ENCODE peak calls at places on chromosome 16, in six cellular contexts. V is cardiac muscle cell; A is GM23338; T is colonic mucosa; L is CD8-positive, alpha-beta T cell; X is H1. U is an unnamed sample.

GRCh38 chr16:28865722-28866453 is 2.2 kb downstream of the SH2B1 start:
- DNase-seq in X (no peak), L (no peak), V (no peak), A (no peak), T (no peak), U (no peak)

GRCh38 chr16:17173134-17173729 is 297.5 kb downstream of the XYLT1 start:
- DNase-seq in X (no peak), L (no peak), V (no peak), T (peak; percentile 31), A (no peak), U (peak; percentile 70)

GRCh38 chr16:13298676-13299075 is 397.3 kb downstream of the SHISA9 start:
- DNase-seq in T (no peak), X (no peak), L (no peak), V (no peak), A (peak; percentile 30), U (no peak)

GRCh38 chr16:76947694-76948093 is 243.3 kb upstream of the MON1B start:
- DNase-seq in X (no peak), A (no peak), V (no peak), L (no peak), T (no peak), U (no peak)

GRCh38 chr16:89491238-89491869 is 993 bp upstream of the ANKRD11 start:
- DNase-seq in L (no peak), V (no peak), X (no peak), A (peak; percentile 76), T (no peak), U (no peak)

GRCh38 chr16:59773330-59773729 is 1039.2 kb upstream of the GOT2 start:
- DNase-seq in A (no peak), T (no peak), L (no peak), V (no peak), X (no peak), U (no peak)

GRCh38 chr16:83903739-83904138 is 4.8 kb downstream of the MLYCD start:
- DNase-seq in T (no peak), A (no peak), X (no peak), V (peak; percentile 59), L (no peak), U (peak; percentile 71)

GRCh38 chr16:68146583-68146982 is 61.4 kb downstream of the NFATC3 start:
- DNase-seq in L (no peak), T (no peak), V (peak; percentile 59), A (peak; percentile 12), X (no peak), U (no peak)

GRCh38 chr16:58428621-58429557 is 36.6 kb downstream of the GINS3 start:
- DNase-seq in V (no peak), L (no peak), X (no peak), A (no peak), T (no peak), U (no peak)

GRCh38 chr16:5006348-5007193 is 27.2 kb downstream of the NAGPA start:
- DNase-seq in V (no peak), T (no peak), L (no peak), X (no peak), A (no peak), U (no peak)

GRCh38 chr16:10867199-10867598 is 9.8 kb upstream of the CIITA start:
- DNase-seq in A (no peak), L (no peak), X (no peak), V (no peak), T (no peak), U (no peak)
- H3K4me1 ChIP-seq in A (peaks cover 4% of the 10 kb centered on the region), L (peaks cover 11% of the 10 kb centered on the region), X (no peaks in the 10 kb centered on the region), V (no peaks in the 10 kb centered on the region), T (peaks cover 10% of the 10 kb centered on the region), U (no peaks in the 10 kb centered on the region)

GRCh38 chr16:74999683-75000480 is 1.1 kb downstream of the ZNRF1 start:
- DNase-seq in X (no peak), L (peak; percentile 65), T (peak; percentile 69), A (peak; percentile 80), V (peak; percentile 26), U (peak; percentile 70)
- TF ChIP-seq CTCF in X (no peak), L (no peak), T (no peak), A (no peak), V (no peak), U (no peak)

DNA sequence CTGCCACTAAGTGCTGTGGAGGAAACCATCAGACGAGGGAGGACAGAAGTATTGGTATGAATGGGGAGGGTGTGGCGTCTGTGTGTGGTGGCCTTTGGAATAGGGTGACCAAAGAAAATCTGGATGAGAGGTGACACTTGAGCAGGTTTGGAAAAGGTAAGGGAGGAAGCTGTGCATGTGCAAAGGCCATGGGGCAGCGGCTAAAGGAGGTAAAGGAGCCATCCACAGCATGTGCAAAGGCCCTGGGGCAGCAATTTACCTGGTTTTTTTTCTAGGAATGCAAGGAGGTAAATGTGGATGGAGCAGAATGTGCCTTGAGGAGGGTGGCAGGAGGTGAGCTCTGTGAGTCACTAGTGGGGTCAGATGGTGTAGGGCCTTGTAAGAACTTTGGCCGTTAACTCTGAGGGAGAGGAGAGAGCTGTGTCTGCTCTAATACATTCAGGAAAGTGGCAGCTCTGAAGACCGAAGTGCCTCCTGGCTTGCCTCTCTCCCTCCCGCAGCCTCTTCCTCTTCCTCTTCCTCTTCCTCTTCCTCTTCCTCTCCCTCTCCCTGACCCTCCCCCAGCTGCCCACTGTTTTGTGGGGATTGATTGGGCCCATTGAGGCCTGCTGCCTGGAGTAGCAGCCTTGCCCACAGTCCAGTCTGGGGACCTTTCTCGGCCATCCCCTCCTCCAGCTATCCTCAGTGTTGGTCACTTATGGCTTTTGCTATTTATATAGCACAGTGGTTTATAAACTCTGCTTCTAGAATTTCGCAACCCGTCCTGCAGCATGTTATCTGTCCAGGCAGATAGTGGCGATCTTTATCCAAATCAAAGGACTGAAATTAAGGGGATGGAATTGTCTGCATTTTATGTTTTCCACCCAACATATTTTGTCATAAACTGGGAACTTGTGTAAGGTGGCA is 38.7 kb downstream of the CMIP start:
- DNase-seq in L (no peak), X (no peak), T (no peak), V (no peak), A (no peak), U (no peak)
- H3K4me1 ChIP-seq in L (peaks cover 42% of the 10 kb centered on the region), X (peaks cover 9% of the 10 kb centered on the region), T (no peaks in the 10 kb centered on the region), V (peaks cover 10% of the 10 kb centered on the region), A (peaks cover 17% of the 10 kb centered on the region), U (peaks cover 37% of the 10 kb centered on the region)

DNA sequence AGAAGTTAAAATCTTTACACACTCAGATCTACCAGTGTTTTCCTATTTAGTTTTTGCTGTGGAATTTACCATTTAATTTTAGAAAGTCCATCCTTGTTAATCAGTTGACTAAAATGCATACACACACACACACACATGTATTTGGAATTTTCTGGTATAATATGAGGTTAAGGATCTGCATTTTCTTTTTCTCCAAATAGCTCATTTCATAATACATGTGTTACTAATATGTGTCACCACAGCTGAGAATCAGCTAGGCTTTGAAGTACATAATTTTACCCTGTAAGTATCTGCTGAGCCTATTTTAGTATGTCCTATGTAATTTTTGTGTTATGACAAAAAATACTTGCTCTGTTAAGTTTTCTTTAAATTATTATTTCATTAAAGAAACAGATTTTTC is 143.2 kb downstream of the PHKB start:
- DNase-seq in T (no peak), X (no peak), L (no peak), A (no peak), V (no peak), U (no peak)
- TF ChIP-seq CTCF in T (no peak), X (no peak), L (no peak), A (no peak), V (no peak), U (no peak)

GRCh38 chr16:87369796-87370719 is 13.5 kb downstream of the FBXO31 start:
- DNase-seq in A (no peak), L (no peak), X (no peak), V (no peak), T (no peak), U (no peak)

GRCh38 chr16:87367556-87367955 is 16.0 kb downstream of the FBXO31 start:
- DNase-seq in X (no peak), L (no peak), A (no peak), T (no peak), V (no peak), U (no peak)

GRCh38 chr16:87368029-87368765 is 15.4 kb downstream of the FBXO31 start:
- DNase-seq in X (no peak), A (no peak), T (no peak), L (no peak), V (no peak), U (no peak)

GRCh38 chr16:87371261-87371866 is 12.2 kb downstream of the FBXO31 start:
- DNase-seq in V (no peak), A (no peak), L (no peak), T (no peak), X (no peak), U (no peak)

GRCh38 chr16:87369117-87369775 is 14.3 kb downstream of the FBXO31 start:
- DNase-seq in A (no peak), V (no peak), T (no peak), L (no peak), X (no peak), U (no peak)
- H3K4me1 ChIP-seq in A (no peaks in the 10 kb centered on the region), V (peaks cover 6% of the 10 kb centered on the region), T (peaks cover 25% of the 10 kb centered on the region), L (peaks cover 4% of the 10 kb centered on the region), X (no peaks in the 10 kb centered on the region), U (no peaks in the 10 kb centered on the region)

GRCh38 chr16:6957676-6958075 is 375.0 kb upstream of the RBFOX1 start:
- DNase-seq in X (no peak), T (no peak), A (no peak), V (peak; percentile 30), L (no peak), U (no peak)
- TF ChIP-seq CTCF in X (no peak), T (no peak), A (no peak), V (no peak), L (no peak), U (no peak)

DNA sequence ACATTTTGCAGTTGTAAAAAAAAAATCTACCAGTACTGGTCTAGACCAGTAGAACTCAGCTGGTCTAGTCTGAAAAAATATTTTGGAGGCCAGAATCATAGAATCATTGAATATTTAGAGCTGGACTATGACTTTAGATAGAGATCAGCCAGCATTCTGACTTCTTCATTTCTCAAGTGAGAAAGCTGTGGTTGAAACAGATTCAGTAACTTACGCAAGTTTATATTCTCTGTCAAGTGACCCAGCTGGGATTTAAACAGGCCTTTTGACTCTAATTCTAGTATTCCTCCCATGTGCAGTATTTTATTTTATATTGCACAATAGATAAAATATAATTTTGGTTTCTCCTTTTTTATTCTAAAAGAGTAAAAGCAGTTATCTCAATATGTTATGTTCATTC is 4.9 kb downstream of the TNRC6A start:
- DNase-seq in X (no peak), A (no peak), V (no peak), L (no peak), T (no peak), U (no peak)
- H3K4me1 ChIP-seq in X (peaks cover 16% of the 10 kb centered on the region), A (peaks cover 66% of the 10 kb centered on the region), V (peaks cover 19% of the 10 kb centered on the region), L (peaks cover 50% of the 10 kb centered on the region), T (no peaks in the 10 kb centered on the region), U (peaks cover 77% of the 10 kb centered on the region)

DNA sequence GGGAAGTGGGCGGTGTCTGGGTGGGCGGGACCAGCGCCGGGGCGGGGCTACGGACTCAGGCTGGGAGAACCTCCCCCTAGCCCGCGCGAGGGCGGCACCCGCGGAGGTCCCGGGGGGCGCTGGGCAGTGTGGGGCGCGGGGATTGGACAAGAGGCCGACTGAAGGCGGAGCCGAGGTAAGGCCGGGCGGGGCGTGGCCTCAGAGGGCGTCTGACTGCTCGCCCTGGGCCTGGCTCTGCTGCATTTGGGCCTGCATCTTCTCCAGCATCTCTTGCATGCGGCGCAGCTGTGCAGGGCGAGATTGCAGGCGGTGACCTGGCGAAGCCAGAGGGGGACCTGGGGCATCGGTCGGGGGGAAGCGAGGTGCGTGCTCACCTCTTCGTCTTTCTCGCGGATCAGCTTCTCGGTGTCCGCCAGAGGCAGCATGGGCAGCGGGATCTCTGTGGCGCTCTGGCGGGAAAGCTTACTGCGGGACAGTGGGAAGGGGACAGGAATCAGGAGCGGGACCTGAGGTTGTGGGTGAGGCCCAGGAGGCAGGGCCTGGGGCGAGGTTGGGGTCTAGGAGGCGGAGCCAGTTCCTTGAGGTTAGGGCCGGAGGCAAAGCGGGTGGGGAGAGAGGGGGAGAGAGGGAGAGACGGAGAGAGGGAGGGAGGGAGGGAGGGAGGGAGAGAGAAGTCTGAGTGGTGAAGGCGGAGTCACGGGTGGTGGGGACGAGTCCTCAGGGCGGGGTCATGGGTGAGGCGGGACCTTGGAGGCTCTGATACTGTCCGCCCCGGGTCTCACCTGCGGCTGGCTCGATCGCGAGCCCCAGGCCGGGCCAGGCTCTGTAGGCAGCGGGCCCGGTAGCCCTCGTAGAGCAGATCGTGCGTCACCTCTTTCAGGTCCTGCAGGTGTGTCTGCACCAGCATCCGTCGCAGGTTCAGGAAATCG is 3.9 kb downstream of the SEPTIN1 start:
- DNase-seq in X (peak; percentile 92), L (peak; percentile 100), A (peak; percentile 100), V (peak; percentile 99), T (peak; percentile 99), U (peak; percentile 100)
- TF ChIP-seq CTCF in X (no peak), L (no peak), A (no peak), V (peak; percentile 25), T (no peak), U (no peak)

U was measured in right lobe of liver.